ENCODE peak calls at places on chromosomes 2 and 18, in ten cellular contexts. W is astrocyte of the spinal cord, K is PC-3, C is foreskin fibroblast, N is breast epithelium, U is H9, V is thoracic aorta, G is gastrocnemius medialis, J is choroid plexus epithelial cell, Z is GM10248. X is an unnamed sample.
A peak's percentile ranks its signal among the peaks of the same experiment; 100 is the strongest.

GRCh38 chr2:119387381-119388129 is 20.8 kb downstream of the DBI start:
- DNase-seq in W (peak; percentile 69), K (no peak), C (peak; percentile 39), N (peak; percentile 86), U (no peak), V (no peak), G (peak; percentile 47), J (peak; percentile 91), Z (peak; percentile 75), X (no peak)

GRCh38 chr18:53567935-53568574 is 656.4 kb downstream of the MBD2 start:
- DNase-seq in W (peak; percentile 32), K (peak; percentile 43), C (peak; percentile 6), N (no peak), U (no peak), V (no peak), G (no peak), J (peak; percentile 56), Z (peak; percentile 41), X (no peak)

GRCh38 chr18:27616324-27616723 is 431.2 kb upstream of the CHST9 start:
- DNase-seq in W (no peak), K (no peak), C (no peak), N (no peak), U (no peak), V (no peak), G (no peak), J (no peak), Z (no peak), X (no peak)

GRCh38 chr2:165902929-165903328 is 50.6 kb downstream of the TTC21B start:
- DNase-seq in W (peak; percentile 41), K (no peak), C (no peak), N (no peak), U (no peak), V (no peak), G (no peak), J (peak; percentile 46), Z (no peak), X (no peak)

GRCh38 chr2:149928026-149928425 is 340.5 kb upstream of the MMADHC start:
- DNase-seq in W (no peak), K (no peak), C (no peak), N (no peak), U (no peak), V (no peak), G (no peak), J (no peak), Z (no peak), X (no peak)

GRCh38 chr2:219041252-219041651 is at the start of gene CFAP65:
- DNase-seq in W (peak; percentile 53), K (peak; percentile 52), C (peak; percentile 54), N (no peak), U (peak; percentile 71), V (no peak), G (no peak), J (peak; percentile 71), Z (no peak), X (no peak)

GRCh38 chr2:59881214-59881613 is 672.2 kb downstream of the BCL11A start:
- DNase-seq in W (no peak), K (no peak), C (no peak), N (no peak), U (no peak), V (no peak), G (no peak), J (no peak), Z (no peak), X (no peak)

GRCh38 chr2:143473206-143473605 is 344.0 kb downstream of the ARHGAP15 start:
- DNase-seq in W (peak; percentile 61), K (peak; percentile 74), C (peak; percentile 22), N (no peak), U (no peak), V (no peak), G (no peak), J (peak; percentile 74), Z (no peak), X (no peak)

GRCh38 chr2:15543541-15543940 is 17.6 kb downstream of the NBAS start:
- DNase-seq in W (no peak), K (no peak), C (no peak), N (no peak), U (no peak), V (no peak), G (no peak), J (no peak), Z (no peak), X (no peak)

GRCh38 chr2:15548974-15549373 is 12.2 kb downstream of the NBAS start:
- DNase-seq in W (no peak), K (no peak), C (no peak), N (no peak), U (no peak), V (no peak), G (no peak), J (no peak), Z (no peak), X (no peak)

GRCh38 chr2:15547100-15547499 is 14.0 kb downstream of the NBAS start:
- DNase-seq in W (no peak), K (no peak), C (no peak), N (no peak), U (no peak), V (no peak), G (no peak), J (no peak), Z (no peak), X (no peak)

GRCh38 chr2:15544227-15544626 is 16.9 kb downstream of the NBAS start:
- DNase-seq in W (no peak), K (no peak), C (no peak), N (no peak), U (no peak), V (no peak), G (no peak), J (no peak), Z (no peak), X (no peak)

DNA sequence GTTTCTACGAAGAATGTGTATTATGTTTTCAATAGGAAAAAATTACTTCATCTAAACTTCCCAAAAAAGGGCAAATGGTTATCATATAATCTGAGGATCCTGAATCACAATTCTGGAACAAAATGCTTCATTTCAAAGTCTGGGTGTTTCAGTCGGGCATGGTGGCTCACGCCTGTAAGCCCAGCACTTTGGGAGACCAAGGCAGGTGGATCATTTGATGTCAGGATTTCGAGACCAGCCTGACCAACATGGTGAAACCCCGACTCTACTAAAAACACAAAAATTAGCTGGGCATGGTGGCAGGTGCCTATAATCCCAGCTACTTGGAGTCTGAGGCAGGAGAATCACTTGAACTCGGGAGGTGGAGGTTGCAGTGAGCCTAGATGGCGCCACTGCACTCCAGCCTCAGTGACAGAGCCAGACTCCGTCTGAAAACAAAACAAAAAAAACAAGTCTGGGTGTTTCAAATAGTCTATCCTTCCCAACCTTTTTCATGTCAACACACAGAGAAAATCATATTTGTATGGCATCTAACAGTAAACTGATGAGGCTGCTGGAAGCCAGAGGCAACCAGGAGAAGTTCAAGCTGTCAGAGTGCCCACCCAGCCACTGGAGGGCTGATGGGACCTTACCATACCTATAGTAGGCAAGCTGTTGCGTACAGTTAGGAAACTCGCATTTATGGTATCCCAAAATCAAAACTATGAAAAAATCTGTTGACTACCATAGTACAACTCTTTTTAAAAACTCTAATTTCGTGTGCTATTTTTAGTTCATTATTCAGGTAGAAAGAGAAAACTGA is 14.6 kb downstream of the NBAS start:
- DNase-seq in W (no peak), K (no peak), C (no peak), N (no peak), U (no peak), V (no peak), G (no peak), J (no peak), Z (no peak), X (no peak)
- TF ChIP-seq CTCF in W (peak; percentile 13), K (peak; percentile 62), C (peak; percentile 12), N (no peak), U (peak; percentile 71), V (no peak), G (no peak), J (peak; percentile 36), Z (no peak), X (no peak)

DNA sequence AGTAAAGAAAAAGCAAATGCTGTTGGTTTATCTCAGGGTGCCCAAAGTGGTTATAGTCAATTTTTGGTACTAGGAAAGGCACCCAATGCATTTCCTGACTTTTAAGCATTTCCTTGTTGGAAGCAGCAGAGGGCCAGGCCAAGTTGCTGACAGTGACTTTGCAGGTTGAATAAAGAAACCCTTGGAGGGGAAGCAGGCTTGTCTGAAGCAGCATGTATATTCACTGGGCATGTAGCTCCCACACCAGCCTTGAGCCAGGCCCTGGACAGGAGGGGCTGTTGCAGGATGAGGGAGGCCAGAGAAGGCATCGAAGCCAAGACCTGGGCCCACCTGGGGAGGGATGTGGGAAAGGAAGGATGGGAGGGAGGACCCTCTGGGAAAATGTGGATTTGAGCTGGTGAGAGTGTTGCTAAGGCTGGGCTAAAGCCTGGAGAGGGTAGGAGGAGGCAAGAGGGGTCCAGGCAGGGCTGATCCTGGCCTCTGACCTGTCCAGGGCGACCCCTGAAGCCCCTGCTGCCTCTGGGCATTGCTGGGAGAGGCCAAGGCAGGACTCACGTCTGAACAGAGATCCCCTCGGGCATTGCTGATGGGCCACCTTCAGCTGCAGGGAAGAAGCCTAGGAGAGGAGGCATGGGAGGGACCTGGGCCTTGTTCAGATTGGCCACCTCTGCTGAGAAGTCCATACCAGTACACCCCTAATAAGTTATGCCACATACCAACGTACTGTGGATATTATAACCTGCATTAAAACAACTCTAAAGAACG is 79.6 kb downstream of the STPG4 start:
- DNase-seq in W (no peak), K (peak; percentile 19), C (no peak), N (no peak), U (no peak), V (no peak), G (no peak), J (no peak), Z (no peak), X (no peak)
- TF ChIP-seq CTCF in W (no peak), K (no peak), C (no peak), N (no peak), U (no peak), V (no peak), G (no peak), J (peak; percentile 16), Z (no peak), X (no peak)

GRCh38 chr2:202060218-202060617 is 12.8 kb upstream of the KIAA2012 start:
- DNase-seq in W (no peak), K (peak; percentile 17), C (no peak), N (no peak), U (no peak), V (no peak), G (no peak), J (no peak), Z (no peak), X (no peak)
- TF ChIP-seq CTCF in W (peak; percentile 30), K (peak; percentile 64), C (no peak), N (no peak), U (peak; percentile 68), V (peak; percentile 27), G (no peak), J (peak; percentile 46), Z (no peak), X (no peak)

DNA sequence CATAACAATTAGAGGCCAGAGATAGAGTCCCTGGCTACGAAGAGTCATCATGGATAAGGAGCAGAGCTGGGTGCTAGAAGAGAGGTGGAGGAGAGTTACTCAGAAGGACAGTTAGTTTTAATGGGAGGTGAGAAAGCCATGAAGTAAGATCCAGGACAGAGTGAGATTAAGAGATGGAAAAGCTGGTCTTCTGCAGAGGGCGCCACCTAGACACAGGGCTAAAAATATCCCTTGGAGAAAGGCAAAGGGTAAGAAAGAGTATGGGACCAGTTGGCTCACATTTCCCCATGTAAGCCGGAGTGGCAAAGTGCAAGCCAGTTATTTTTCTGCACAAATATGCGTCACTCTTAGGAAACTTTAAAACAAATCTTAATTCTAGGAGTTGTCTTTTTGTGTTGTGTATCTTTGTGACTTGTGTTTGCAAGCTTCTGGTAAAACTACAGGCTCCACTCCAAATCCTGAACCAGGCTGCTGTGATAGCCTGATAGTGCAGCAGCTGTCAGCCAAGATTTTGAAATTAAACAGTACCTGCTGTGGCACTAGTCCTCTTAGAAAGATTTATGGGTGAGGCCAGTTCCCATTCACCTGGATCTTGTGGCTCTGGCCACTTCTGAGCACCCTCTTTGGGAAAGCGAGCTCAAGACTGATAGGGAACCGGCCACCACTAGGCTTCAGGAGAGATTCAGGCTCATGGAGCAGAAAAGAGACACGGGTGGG is 204.2 kb downstream of the TPGS2 start:
- DNase-seq in W (no peak), K (no peak), C (no peak), N (no peak), U (no peak), V (no peak), G (no peak), J (no peak), Z (no peak), X (no peak)
- TF ChIP-seq CTCF in W (no peak), K (peak; percentile 26), C (no peak), N (no peak), U (peak; percentile 61), V (no peak), G (no peak), J (peak; percentile 2), Z (no peak), X (no peak)

X was measured in activated B cell treated with CpG ODN at 0.5 μM for 24 hours.